ENCODE peak calls at places on chromosomes 6 and 20, in four cellular contexts. C is mesothelial cell of epicardium, W is hepatocyte, D is ovary. P is an unnamed sample.

GRCh38 chr20:60172306-60172984 is 214.2 kb downstream of the CDH26 start:
- DNase-seq in C (no peak), W (no peak), D (no peak), P (no peak)

GRCh38 chr20:32536861-32537656 is 48.1 kb downstream of the NOL4L start:
- DNase-seq in C (no peak), W (peak; percentile 89), D (peak; percentile 51), P (no peak)

GRCh38 chr20:5928831-5929715 is 21.3 kb downstream of the TRMT6 start:
- DNase-seq in C (no peak), W (no peak), D (no peak), P (no peak)

GRCh38 chr6:56851104-56851503 is 103.8 kb upstream of the BEND6 start:
- DNase-seq in C (no peak), W (peak; percentile 33), D (no peak), P (no peak)

GRCh38 chr20:50314326-50314725 is 123.7 kb downstream of the CEBPB start:
- DNase-seq in C (no peak), W (no peak), D (peak; percentile 16), P (no peak)

GRCh38 chr6:161101517-161101916 is 109.9 kb downstream of the MAP3K4 start:
- DNase-seq in C (no peak), W (peak; percentile 14), D (no peak), P (no peak)

GRCh38 chr20:48275737-48276342 is 490.6 kb upstream of the SULF2 start:
- DNase-seq in C (no peak), W (peak; percentile 46), D (no peak), P (no peak)

GRCh38 chr6:170278743-170279094 is 12.2 kb downstream of the DLL1 start:
- DNase-seq in C (no peak), W (no peak), D (no peak), P (no peak)

GRCh38 chr6:124795879-124796838 is 166.1 kb upstream of the RNF217 start:
- DNase-seq in C (no peak), W (peak; percentile 30), D (no peak), P (peak; percentile 49)

GRCh38 chr20:45872626-45873025 is 8.4 kb upstream of the ZSWIM1 start:
- DNase-seq in C (no peak), W (no peak), D (no peak), P (no peak)

GRCh38 chr6:124676033-124676432 is 286.2 kb upstream of the RNF217 start:
- DNase-seq in C (no peak), W (no peak), D (no peak), P (no peak)

GRCh38 chr6:40848868-40849524 is 190.0 kb downstream of the UNC5CL start:
- DNase-seq in C (no peak), W (no peak), D (no peak), P (no peak)

GRCh38 chr6:99514089-99514488 is 1.1 kb downstream of the USP45 start:
- DNase-seq in C (no peak), W (no peak), D (no peak), P (no peak)

GRCh38 chr6:42781811-42782688 is at the start of gene BICRAL:
- DNase-seq in C (peak; percentile 34), W (peak; percentile 73), D (peak; percentile 74), P (peak; percentile 71)

GRCh38 chr6:150301871-150302800 is 66.7 kb upstream of the IYD start:
- DNase-seq in C (no peak), W (peak; percentile 38), D (no peak), P (no peak)

GRCh38 chr6:104182811-104183210 is 676.9 kb downstream of the HACE1 start:
- DNase-seq in C (no peak), W (peak; percentile 9), D (no peak), P (no peak)

GRCh38 chr20:25486377-25486776 is 78.9 kb downstream of the GINS1 start:
- DNase-seq in C (no peak), W (no peak), D (peak; percentile 45), P (peak; percentile 48)